ENCODE peak calls at places on chromosomes 2 and 18, in eight cellular contexts. E is ascending aorta, R is OCI-LY7, X is lung, N is cardiac muscle cell, M is A549, V is Peyer's patch, Y is left ventricle myocardium inferior. U is an unnamed sample.

GRCh38 chr2:233441161-233442027 is 87.1 kb downstream of the DGKD start:
- DNase-seq in E (peak; percentile 56), R (no peak), X (no peak), N (no peak), M (no peak), V (peak; percentile 44), Y (no peak), U (no peak)

GRCh38 chr18:2821695-2822094 is 25.1 kb upstream of the EMILIN2 start:
- DNase-seq in E (no peak), R (no peak), X (peak; percentile 14), N (no peak), M (no peak), V (no peak), Y (no peak), U (no peak)

GRCh38 chr18:48310999-48311398 is 98.2 kb downstream of the ZBTB7C start:
- DNase-seq in E (no peak), R (no peak), X (no peak), N (no peak), M (no peak), V (no peak), Y (no peak), U (no peak)

GRCh38 chr2:54609647-54610046 is 113.8 kb upstream of the EML6 start:
- DNase-seq in E (no peak), R (no peak), X (no peak), N (no peak), M (no peak), V (no peak), Y (no peak), U (no peak)

GRCh38 chr2:5365871-5366461 is 326.2 kb upstream of the SOX11 start:
- DNase-seq in E (no peak), R (peak; percentile 60), X (peak; percentile 57), N (peak; percentile 1), M (peak; percentile 58), V (no peak), Y (peak; percentile 42), U (peak; percentile 59)

GRCh38 chr2:168490015-168490874 is 34.2 kb downstream of the CERS6 start:
- DNase-seq in E (no peak), R (peak; percentile 32), X (no peak), N (peak; percentile 35), M (peak; percentile 38), V (peak; percentile 48), Y (no peak), U (no peak)

GRCh38 chr18:70330887-70331286 is 42.0 kb downstream of the SOCS6 start:
- DNase-seq in E (no peak), R (no peak), X (no peak), N (no peak), M (no peak), V (no peak), Y (no peak), U (no peak)

GRCh38 chr2:85712849-85713612 is 18.9 kb downstream of the GNLY start:
- DNase-seq in E (peak; percentile 79), R (no peak), X (peak; percentile 91), N (peak; percentile 78), M (peak; percentile 54), V (no peak), Y (peak; percentile 75), U (no peak)

GRCh38 chr2:36964496-36965058 is 1.8 kb downstream of the STRN start:
- DNase-seq in E (no peak), R (no peak), X (no peak), N (no peak), M (no peak), V (no peak), Y (no peak), U (no peak)

GRCh38 chr2:64019975-64020281 is 700 bp upstream of the VPS54 start:
- DNase-seq in E (no peak), R (no peak), X (no peak), N (no peak), M (no peak), V (no peak), Y (no peak), U (no peak)

GRCh38 chr18:32934201-32934600 is 161.4 kb upstream of the KLHL14 start:
- DNase-seq in E (no peak), R (no peak), X (no peak), N (no peak), M (no peak), V (no peak), Y (no peak), U (no peak)

GRCh38 chr2:162297925-162298552 is 20.4 kb downstream of the IFIH1 start:
- DNase-seq in E (peak; percentile 69), R (peak; percentile 71), X (peak; percentile 66), N (peak; percentile 86), M (peak; percentile 75), V (peak; percentile 77), Y (no peak), U (peak; percentile 58)

GRCh38 chr2:204355688-204356087 is 189.6 kb upstream of the PARD3B start:
- DNase-seq in E (no peak), R (no peak), X (no peak), N (no peak), M (no peak), V (no peak), Y (no peak), U (no peak)

GRCh38 chr2:127231130-127231865 is 11.2 kb upstream of the CYP27C1 start:
- DNase-seq in E (no peak), R (no peak), X (no peak), N (peak; percentile 51), M (peak; percentile 60), V (no peak), Y (no peak), U (no peak)

GRCh38 chr18:25231327-25231691 is 120.7 kb downstream of the ZNF521 start:
- DNase-seq in E (no peak), R (no peak), X (no peak), N (no peak), M (no peak), V (no peak), Y (no peak), U (no peak)

GRCh38 chr2:171432969-171433762 is 624 bp downstream of the METTL8 start:
- DNase-seq in E (no peak), R (peak; percentile 88), X (peak; percentile 36), N (peak; percentile 16), M (peak; percentile 77), V (peak; percentile 81), Y (no peak), U (peak; percentile 72)

GRCh38 chr2:2057125-2057721 is 273.9 kb downstream of the MYT1L start:
- DNase-seq in E (peak; percentile 70), R (peak; percentile 78), X (peak; percentile 65), N (peak; percentile 7), M (peak; percentile 31), V (peak; percentile 59), Y (peak; percentile 69), U (peak; percentile 2)

GRCh38 chr2:198141726-198142125 is 337.3 kb downstream of the PLCL1 start:
- DNase-seq in E (no peak), R (no peak), X (no peak), N (peak; percentile 12), M (no peak), V (no peak), Y (no peak), U (no peak)

GRCh38 chr2:153986488-153987229 is 114.9 kb downstream of the GALNT13 start:
- DNase-seq in E (no peak), R (no peak), X (no peak), N (no peak), M (peak; percentile 64), V (no peak), Y (no peak), U (no peak)

GRCh38 chr2:234550511-234551107 is 53.7 kb upstream of the ARL4C start:
- DNase-seq in E (peak; percentile 71), R (peak; percentile 72), X (peak; percentile 62), N (peak; percentile 91), M (peak; percentile 74), V (peak; percentile 75), Y (peak; percentile 23), U (peak; percentile 55)

GRCh38 chr2:17620841-17621240 is 80.3 kb downstream of the VSNL1 start:
- DNase-seq in E (no peak), R (no peak), X (no peak), N (no peak), M (no peak), V (no peak), Y (no peak), U (no peak)

GRCh38 chr2:132766573-132766972 is 96.6 kb upstream of the LYPD1 start:
- DNase-seq in E (no peak), R (no peak), X (no peak), N (no peak), M (no peak), V (no peak), Y (no peak), U (no peak)

GRCh38 chr2:8701980-8702379 is 20.1 kb downstream of the ID2 start:
- DNase-seq in E (no peak), R (no peak), X (no peak), N (no peak), M (no peak), V (no peak), Y (no peak), U (no peak)
- H3K4me3 ChIP-seq in E (no peak overlapping the region), R (no peak overlapping the region), X (no peak overlapping the region), N (no peak overlapping the region), M (no peak overlapping the region), V (no peak overlapping the region), Y (no peak overlapping the region), U (no peak overlapping the region)

DNA sequence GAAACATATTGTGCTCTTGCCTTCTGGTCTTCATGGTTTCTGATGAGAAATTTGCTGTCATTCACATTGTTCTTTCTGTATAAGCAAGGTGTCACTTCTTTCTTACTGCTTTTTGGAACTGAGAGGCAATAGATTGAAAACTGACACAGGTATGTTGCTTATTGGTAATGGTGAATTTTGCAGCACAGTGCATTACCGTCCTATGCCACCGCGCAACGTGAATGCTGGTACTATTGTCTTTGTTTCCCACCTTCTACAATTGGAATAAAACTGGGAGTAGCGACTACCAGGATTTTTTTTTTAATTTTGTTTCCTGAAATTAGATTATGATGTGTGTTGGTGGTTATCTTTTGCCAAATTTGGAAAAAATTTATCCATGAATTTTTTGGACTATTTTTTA is 11.4 kb downstream of the XIRP2 start:
- DNase-seq in E (no peak), R (no peak), X (no peak), N (no peak), M (no peak), V (no peak), Y (no peak), U (no peak)
- TF ChIP-seq CTCF in E (no peak), R (no peak), X (no peak), N (no peak), M (no peak), V (no peak), Y (no peak), U (peak; percentile 23)

DNA sequence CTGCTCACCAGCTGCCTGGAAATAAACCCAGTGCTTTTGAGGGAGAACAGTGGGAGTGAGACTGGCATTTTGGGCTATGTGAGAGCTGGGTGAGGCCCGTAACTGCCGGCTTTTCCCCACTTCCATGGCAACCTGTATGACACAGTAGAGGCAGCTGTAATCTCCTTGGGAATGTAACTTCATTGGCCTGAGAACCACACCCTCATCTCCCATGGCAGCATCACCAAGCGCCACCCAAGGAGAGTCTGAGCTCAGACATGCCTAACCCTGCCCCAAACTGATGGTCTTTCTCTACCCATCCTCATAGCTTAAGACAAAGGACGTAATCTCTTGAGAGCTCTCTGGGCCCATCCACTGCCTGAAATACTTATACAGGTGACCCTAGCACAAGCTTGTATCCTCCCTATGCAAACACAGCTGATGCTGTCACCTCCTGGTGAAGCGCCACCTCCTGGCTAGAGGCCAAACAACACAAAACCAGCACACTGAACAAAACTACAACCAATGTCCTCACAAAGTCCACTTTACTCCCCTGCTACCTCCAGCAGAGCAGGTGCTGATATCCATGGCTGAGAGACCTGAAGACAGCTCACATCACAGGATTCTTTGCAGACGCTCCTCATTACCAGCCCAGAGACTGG is 763.4 kb upstream of the NRXN1 start:
- DNase-seq in E (no peak), R (peak; percentile 10), X (no peak), N (peak; percentile 5), M (peak; percentile 19), V (no peak), Y (no peak), U (peak; percentile 16)
- H3K9me3 ChIP-seq in E (no peaks in the 10 kb centered on the region), R (no peaks in the 10 kb centered on the region), X (peaks cover 4% of the 10 kb centered on the region), N (no peaks in the 10 kb centered on the region), M (peaks cover 32% of the 10 kb centered on the region), V (no peaks in the 10 kb centered on the region), Y (peaks cover 23% of the 10 kb centered on the region), U (no peaks in the 10 kb centered on the region)

GRCh38 chr2:101114268-101114783 is 36.9 kb downstream of the TBC1D8 start:
- DNase-seq in E (no peak), R (no peak), X (no peak), N (no peak), M (no peak), V (no peak), Y (no peak), U (no peak)
- H3K4me3 ChIP-seq in E (no peak overlapping the region), R (no peak overlapping the region), X (no peak overlapping the region), N (no peak overlapping the region), M (no peak overlapping the region), V (no peak overlapping the region), Y (no peak overlapping the region), U (no peak overlapping the region)

U was measured in Caco-2.